ENCODE peak calls at places on chromosomes 13 and 19, in four cellular contexts. N is HepG2, O is K562, T is GM12878. F is an unnamed sample.

GRCh38 chr19:6828698-6829633 is 56.5 kb downstream of the VAV1 start:
- DNase-seq in N (no peak), O (peak; percentile 87), T (peak; percentile 8), F (no peak)

GRCh38 chr19:38842439-38843174 is 7.2 kb downstream of the HNRNPL start:
- DNase-seq in N (no peak), O (no peak), T (no peak), F (no peak)

GRCh38 chr13:21735621-21736401 is 64.9 kb downstream of the FGF9 start:
- DNase-seq in N (no peak), O (no peak), T (no peak), F (no peak)

GRCh38 chr19:5466814-5467291 is 11.6 kb downstream of the ZNRF4 start:
- DNase-seq in N (no peak), O (no peak), T (no peak), F (peak; percentile 89)

GRCh38 chr19:588093-588742 is 1.5 kb upstream of the HCN2 start:
- DNase-seq in N (peak; percentile 57), O (peak; percentile 76), T (no peak), F (peak; percentile 92)

GRCh38 chr19:14512420-14512961 is 5.7 kb downstream of the DNAJB1 start:
- DNase-seq in N (no peak), O (no peak), T (no peak), F (no peak)

GRCh38 chr19:15466851-15467733 is 2.7 kb upstream of the RASAL3 start:
- DNase-seq in N (no peak), O (no peak), T (peak; percentile 97), F (no peak)

GRCh38 chr19:4391701-4392543 is 8.4 kb downstream of the SH3GL1 start:
- DNase-seq in N (peak; percentile 84), O (no peak), T (no peak), F (no peak)

GRCh38 chr13:113809934-113810333 is 50.9 kb downstream of the TMEM255B start:
- DNase-seq in N (no peak), O (no peak), T (no peak), F (no peak)

GRCh38 chr13:46605824-46606554 is 53.0 kb downstream of the LRCH1 start:
- DNase-seq in N (no peak), O (no peak), T (peak; percentile 77), F (no peak)

GRCh38 chr13:85367887-85368286 is 431.3 kb downstream of the SLITRK6 start:
- DNase-seq in N (no peak), O (no peak), T (no peak), F (no peak)

GRCh38 chr19:34481861-34482379 is 362 bp downstream of the WTIP start:
- DNase-seq in N (no peak), O (no peak), T (no peak), F (peak; percentile 77)

GRCh38 chr19:3798137-3798536 is 12.0 kb upstream of the MATK start:
- DNase-seq in N (no peak), O (no peak), T (no peak), F (no peak)

GRCh38 chr19:33805313-33805712 is 8.6 kb downstream of the KCTD15 start:
- DNase-seq in N (no peak), O (no peak), T (no peak), F (no peak)

GRCh38 chr13:32669030-32669646 is 82.9 kb downstream of the PDS5B start:
- DNase-seq in N (peak; percentile 53), O (peak; percentile 51), T (no peak), F (peak; percentile 36)

GRCh38 chr13:31594056-31594455 is 145.3 kb upstream of the RXFP2 start:
- DNase-seq in N (no peak), O (no peak), T (no peak), F (no peak)

GRCh38 chr19:12785431-12786011 is 5.8 kb upstream of the JUNB start:
- DNase-seq in N (no peak), O (no peak), T (no peak), F (no peak)

GRCh38 chr13:98571955-98572662 is 4.8 kb downstream of the STK24 start:
- DNase-seq in N (peak; percentile 39), O (peak; percentile 34), T (no peak), F (peak; percentile 55)

GRCh38 chr13:32212420-32212819 is 102.7 kb downstream of the ZAR1L start:
- DNase-seq in N (no peak), O (no peak), T (no peak), F (no peak)

GRCh38 chr19:5042556-5042955 is 73.6 kb downstream of the KDM4B start:
- DNase-seq in N (no peak), O (no peak), T (no peak), F (no peak)

GRCh38 chr13:85655040-85655439 is 144.2 kb downstream of the SLITRK6 start:
- DNase-seq in N (no peak), O (no peak), T (no peak), F (no peak)

GRCh38 chr13:40271931-40272775 is 394.3 kb downstream of the FOXO1 start:
- DNase-seq in N (no peak), O (no peak), T (no peak), F (no peak)

GRCh38 chr13:99792079-99792921 is 179.3 kb downstream of the ZIC5 start:
- DNase-seq in N (no peak), O (no peak), T (no peak), F (no peak)

GRCh38 chr19:3360494-3361383 is 5.6 kb upstream of the NFIC start:
- DNase-seq in N (no peak), O (peak; percentile 85), T (no peak), F (peak; percentile 83)

GRCh38 chr13:101751488-101751887 is 299.0 kb downstream of the ITGBL1 start:
- DNase-seq in N (no peak), O (no peak), T (no peak), F (peak; percentile 31)

GRCh38 chr19:46635920-46636761 is at the start of gene GNG8:
- DNase-seq in N (no peak), O (peak; percentile 66), T (no peak), F (no peak)

GRCh38 chr19:10334340-10335148 is 1.2 kb upstream of the RAVER1 start:
- DNase-seq in N (peak; percentile 93), O (peak; percentile 97), T (no peak), F (peak; percentile 92)

GRCh38 chr13:60540276-60540675 is 143.3 kb downstream of the TDRD3 start:
- DNase-seq in N (no peak), O (no peak), T (no peak), F (no peak)

GRCh38 chr13:61536443-61536842 is 120.8 kb upstream of the PCDH20 start:
- DNase-seq in N (no peak), O (no peak), T (no peak), F (no peak)

DNA sequence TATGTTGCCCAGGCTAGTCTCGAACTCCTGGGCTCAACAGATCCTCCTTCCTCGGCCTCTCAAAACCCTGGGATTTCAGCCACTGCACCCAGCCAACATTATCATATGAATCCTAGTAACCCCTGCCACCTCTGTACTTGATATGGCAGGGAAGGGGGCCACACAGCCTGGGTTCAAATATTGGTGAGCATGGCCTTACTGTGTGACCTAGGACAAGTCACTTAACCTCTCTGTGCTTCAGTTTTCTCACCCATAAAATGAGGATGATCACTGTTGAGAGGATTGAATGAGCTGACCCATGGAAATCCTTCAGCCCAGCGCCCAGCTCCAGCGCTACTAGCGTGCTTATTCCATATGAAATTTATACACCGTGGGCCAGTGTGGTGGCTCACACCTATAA is 3.6 kb upstream of the COMP start:
- DNase-seq in N (no peak), O (no peak), T (no peak), F (no peak)
- H3K27me3 ChIP-seq in N (peaks cover 10% of the 10 kb centered on the region), O (peaks cover 38% of the 10 kb centered on the region), T (peaks cover 13% of the 10 kb centered on the region), F (peaks cover 32% of the 10 kb centered on the region)

GRCh38 chr13:111893607-111894443 is 173.1 kb upstream of the SOX1 start:
- DNase-seq in N (no peak), O (no peak), T (no peak), F (no peak)
- TF ChIP-seq ZBTB33 in N (no peak), O (no peak), T (no peak), F (no peak)

DNA sequence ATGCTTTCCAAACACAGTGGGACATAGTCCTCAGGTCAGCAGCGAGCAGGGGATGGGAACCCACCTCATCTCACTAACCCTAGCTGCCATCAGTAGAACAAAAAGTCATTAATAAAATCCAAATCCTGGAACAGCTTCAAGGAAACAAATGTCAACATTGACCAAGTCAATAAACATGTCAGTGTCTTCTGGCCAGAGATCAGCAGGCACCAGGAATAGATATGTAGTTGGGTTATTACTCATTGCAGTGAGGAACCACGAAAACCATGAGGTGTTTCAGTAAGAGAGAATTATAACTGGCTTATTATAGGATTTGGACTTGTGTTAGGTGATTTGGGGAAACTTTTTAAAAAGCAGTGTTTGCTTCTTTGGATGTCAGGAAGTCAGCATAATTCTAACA is 17.1 kb upstream of the CD33 start:
- DNase-seq in N (no peak), O (no peak), T (no peak), F (no peak)
- H3K27me3 ChIP-seq in N (no peaks in the 10 kb centered on the region), O (peaks cover 5% of the 10 kb centered on the region), T (no peaks in the 10 kb centered on the region), F (peaks cover 19% of the 10 kb centered on the region)

GRCh38 chr13:112176746-112177119 is 109.8 kb downstream of the SOX1 start:
- DNase-seq in N (no peak), O (no peak), T (no peak), F (no peak)
- TF ChIP-seq ZBTB33 in N (no peak), O (no peak), T (no peak), F (no peak)

F was measured in SK-N-SH.